ENCODE peak calls at places on chromosomes 6 and 20, in seven cellular contexts. O is mesenchymal stem cell, G is H9, M is H1, U is neuronal stem cell, W is trophoblast cell, K is IMR-90. T is an unnamed sample.

GRCh38 chr20:44695295-44696230 is 19.6 kb upstream of the CCN5 start:
- DNase-seq in O (peak), G (no peak), M (no peak), U (no peak), W (no peak), K (peak), T (no peak)

GRCh38 chr6:130018830-130019795 is 732 bp downstream of the L3MBTL3 start:
- DNase-seq in O (peak), G (peak), M (no peak), U (peak), W (peak), K (peak), T (peak)

GRCh38 chr20:63042448-63043071 is 35.8 kb upstream of the BHLHE23 start:
- DNase-seq in O (no peak), G (no peak), M (no peak), U (no peak), W (no peak), K (no peak), T (no peak)

GRCh38 chr6:124433369-124434064 is 528.7 kb upstream of the RNF217 start:
- DNase-seq in O (no peak), G (no peak), M (no peak), U (no peak), W (no peak), K (no peak), T (no peak)

GRCh38 chr6:156517090-156517489 is 260.1 kb upstream of the ARID1B start:
- DNase-seq in O (peak), G (no peak), M (no peak), U (no peak), W (no peak), K (no peak), T (no peak)

GRCh38 chr6:45558858-45559257 is 181.1 kb upstream of the SUPT3H start:
- DNase-seq in O (no peak), G (no peak), M (no peak), U (no peak), W (no peak), K (no peak), T (no peak)

GRCh38 chr20:42484335-42484734 is 705.4 kb downstream of the PTPRT start:
- DNase-seq in O (no peak), G (no peak), M (no peak), U (no peak), W (no peak), K (no peak), T (no peak)

GRCh38 chr20:46013826-46014516 is 5.3 kb downstream of the MMP9 start:
- DNase-seq in O (peak), G (peak), M (no peak), U (peak), W (peak), K (peak), T (peak)

GRCh38 chr6:38346291-38347079 is 293.2 kb downstream of the BTBD9 start:
- DNase-seq in O (peak), G (no peak), M (no peak), U (no peak), W (no peak), K (peak), T (peak)

GRCh38 chr6:72963946-72964345 is 261.4 kb downstream of the KHDC1L start:
- DNase-seq in O (no peak), G (no peak), M (no peak), U (no peak), W (no peak), K (peak), T (no peak)

GRCh38 chr20:3781153-3781910 is at the start of gene SPEF1:
- DNase-seq in O (peak), G (peak), M (peak), U (peak), W (peak), K (peak), T (peak)

GRCh38 chr6:26383624-26384417 is 913 bp downstream of the BTN2A2 start:
- DNase-seq in O (peak), G (peak), M (no peak), U (no peak), W (no peak), K (peak), T (peak)

GRCh38 chr20:47851774-47852173 is 66.5 kb upstream of the SULF2 start:
- DNase-seq in O (no peak), G (no peak), M (no peak), U (no peak), W (no peak), K (no peak), T (no peak)

GRCh38 chr6:150298029-150298380 is 70.8 kb upstream of the IYD start:
- DNase-seq in O (no peak), G (no peak), M (no peak), U (no peak), W (no peak), K (no peak), T (no peak)

GRCh38 chr20:64228751-64229518 is 26.6 kb upstream of the PCMTD2 start:
- DNase-seq in O (no peak), G (no peak), M (no peak), U (no peak), W (no peak), K (no peak), T (no peak)

GRCh38 chr20:24669701-24670100 is 200.3 kb downstream of the SYNDIG1 start:
- DNase-seq in O (no peak), G (no peak), M (no peak), U (no peak), W (no peak), K (no peak), T (no peak)

GRCh38 chr20:25408890-25409289 is 1.4 kb downstream of the GINS1 start:
- DNase-seq in O (no peak), G (no peak), M (no peak), U (no peak), W (no peak), K (no peak), T (no peak)

GRCh38 chr6:148435386-148435785 is 92.7 kb downstream of the SASH1 start:
- DNase-seq in O (peak), G (no peak), M (no peak), U (no peak), W (peak), K (peak), T (no peak)

GRCh38 chr6:164379786-164380185 is 929.6 kb downstream of the C6orf118 start:
- DNase-seq in O (no peak), G (no peak), M (no peak), U (no peak), W (no peak), K (no peak), T (no peak)

GRCh38 chr20:51311636-51312479 is 230.7 kb downstream of the NFATC2 start:
- DNase-seq in O (peak), G (peak), M (peak), U (no peak), W (peak), K (no peak), T (peak)

GRCh38 chr6:53042112-53042511 is 23.1 kb upstream of the FBXO9 start:
- DNase-seq in O (peak), G (no peak), M (no peak), U (no peak), W (no peak), K (peak), T (no peak)

GRCh38 chr6:35146453-35146852 is 5.3 kb upstream of the TCP11 start:
- DNase-seq in O (peak), G (peak), M (no peak), U (no peak), W (peak), K (peak), T (peak)

GRCh38 chr20:53655909-53656652 is 62.4 kb upstream of the ZNF217 start:
- DNase-seq in O (peak), G (no peak), M (no peak), U (no peak), W (peak), K (peak), T (no peak)

GRCh38 chr20:50281831-50282591 is 91.4 kb downstream of the CEBPB start:
- DNase-seq in O (no peak), G (peak), M (no peak), U (no peak), W (no peak), K (no peak), T (peak)

GRCh38 chr6:62764841-62765240 is 446.4 kb upstream of the FKBP1C start:
- DNase-seq in O (no peak), G (no peak), M (no peak), U (no peak), W (no peak), K (no peak), T (peak)

GRCh38 chr6:116691154-116691553 is 10.1 kb downstream of the KPNA5 start:
- DNase-seq in O (no peak), G (no peak), M (no peak), U (no peak), W (no peak), K (no peak), T (no peak)

GRCh38 chr6:107543088-107543487 is 53.2 kb downstream of the SOBP start:
- DNase-seq in O (no peak), G (no peak), M (no peak), U (no peak), W (no peak), K (no peak), T (no peak)

GRCh38 chr6:93344436-93344835 is 74.9 kb downstream of the EPHA7 start:
- DNase-seq in O (no peak), G (no peak), M (no peak), U (no peak), W (no peak), K (no peak), T (no peak)

GRCh38 chr6:147131728-147132127 is 72.5 kb upstream of the STXBP5 start:
- DNase-seq in O (peak), G (no peak), M (no peak), U (no peak), W (no peak), K (peak), T (peak)

GRCh38 chr6:81476881-81477280 is 275.6 kb downstream of the TENT5A start:
- DNase-seq in O (peak), G (no peak), M (no peak), U (no peak), W (no peak), K (peak), T (no peak)

GRCh38 chr6:144307880-144308279 is 22.7 kb downstream of the UTRN start:
- DNase-seq in O (no peak), G (no peak), M (no peak), U (no peak), W (peak), K (no peak), T (peak)

GRCh38 chr20:33981964-33982363 is 11.7 kb upstream of the RALY start:
- DNase-seq in O (no peak), G (no peak), M (no peak), U (no peak), W (no peak), K (no peak), T (no peak)

GRCh38 chr20:33976959-33977358 is 16.8 kb upstream of the RALY start:
- DNase-seq in O (no peak), G (no peak), M (no peak), U (no peak), W (no peak), K (no peak), T (no peak)

GRCh38 chr20:33979094-33979493 is 14.6 kb upstream of the RALY start:
- DNase-seq in O (no peak), G (no peak), M (no peak), U (no peak), W (no peak), K (no peak), T (no peak)

GRCh38 chr20:33981347-33981746 is 12.4 kb upstream of the RALY start:
- DNase-seq in O (no peak), G (no peak), M (no peak), U (no peak), W (no peak), K (no peak), T (no peak)

DNA sequence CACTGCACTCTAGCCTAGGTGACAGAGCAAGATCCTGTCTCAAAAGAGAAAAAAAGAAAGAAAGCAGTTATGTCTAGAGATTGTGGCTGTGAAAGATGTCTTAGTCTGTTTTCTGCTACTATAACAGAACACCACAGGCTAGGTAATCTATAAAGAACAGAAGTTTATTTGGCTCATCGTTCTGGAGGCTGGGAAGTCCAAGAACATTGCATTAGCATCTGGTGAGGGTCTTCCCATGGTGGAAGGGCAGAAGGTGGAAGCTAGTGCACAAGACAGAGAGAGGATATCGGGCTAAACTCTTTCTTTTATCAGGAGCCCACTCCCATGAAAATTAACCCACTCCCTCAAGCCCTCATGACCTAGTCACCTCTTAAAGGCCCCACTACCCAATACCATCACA is 16.2 kb upstream of the RALY start:
- DNase-seq in O (no peak), G (no peak), M (no peak), U (no peak), W (no peak), K (no peak), T (no peak)
- H3K4ac ChIP-seq in O (no peak), G (no peak), M (no peak), U (no peak), W (no peak), K (no peak), T (no peak)

GRCh38 chr6:65469650-65470049 is 237.4 kb downstream of the EYS start:
- DNase-seq in O (no peak), G (no peak), M (no peak), U (no peak), W (no peak), K (no peak), T (no peak)

GRCh38 chr6:65468307-65468706 is 238.7 kb downstream of the EYS start:
- DNase-seq in O (no peak), G (no peak), M (no peak), U (no peak), W (no peak), K (no peak), T (no peak)
- H2BK5ac ChIP-seq in O (no peak), G (no peak), M (no peak), U (no peak), W (no peak), K (no peak), T (no peak)

GRCh38 chr6:113529191-113529590 is 328.0 kb upstream of the MARCKS start:
- DNase-seq in O (no peak), G (no peak), M (no peak), U (no peak), W (no peak), K (peak), T (no peak)

GRCh38 chr6:113526553-113526952 is 330.6 kb upstream of the MARCKS start:
- DNase-seq in O (no peak), G (no peak), M (no peak), U (no peak), W (no peak), K (no peak), T (no peak)

GRCh38 chr6:113526995-113527394 is 330.1 kb upstream of the MARCKS start:
- DNase-seq in O (no peak), G (no peak), M (no peak), U (no peak), W (no peak), K (no peak), T (no peak)

GRCh38 chr6:113530769-113531168 is 326.4 kb upstream of the MARCKS start:
- DNase-seq in O (peak), G (no peak), M (no peak), U (no peak), W (peak), K (peak), T (no peak)

DNA sequence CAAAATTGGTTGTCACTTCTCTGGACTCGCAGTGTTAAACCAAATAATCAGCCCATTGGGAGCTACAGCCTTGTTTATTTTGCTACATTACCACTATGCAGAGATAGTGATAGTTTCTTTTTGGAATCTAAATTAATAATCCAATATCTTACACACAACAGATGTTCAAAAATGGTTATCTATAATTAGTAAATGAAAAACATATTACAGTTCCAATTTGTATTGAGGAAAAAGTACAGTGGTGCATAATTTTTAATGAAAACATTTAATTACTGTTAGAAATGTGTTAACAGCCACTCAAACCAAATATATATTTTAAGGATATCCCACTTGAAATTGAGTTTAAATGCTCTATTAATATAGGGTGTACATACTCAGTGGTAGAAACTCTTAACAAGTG is 327.3 kb upstream of the MARCKS start:
- DNase-seq in O (no peak), G (no peak), M (no peak), U (no peak), W (no peak), K (no peak), T (no peak)
- H3K4ac ChIP-seq in O (no peak), G (no peak), M (no peak), U (no peak), W (no peak), K (no peak), T (no peak)

DNA sequence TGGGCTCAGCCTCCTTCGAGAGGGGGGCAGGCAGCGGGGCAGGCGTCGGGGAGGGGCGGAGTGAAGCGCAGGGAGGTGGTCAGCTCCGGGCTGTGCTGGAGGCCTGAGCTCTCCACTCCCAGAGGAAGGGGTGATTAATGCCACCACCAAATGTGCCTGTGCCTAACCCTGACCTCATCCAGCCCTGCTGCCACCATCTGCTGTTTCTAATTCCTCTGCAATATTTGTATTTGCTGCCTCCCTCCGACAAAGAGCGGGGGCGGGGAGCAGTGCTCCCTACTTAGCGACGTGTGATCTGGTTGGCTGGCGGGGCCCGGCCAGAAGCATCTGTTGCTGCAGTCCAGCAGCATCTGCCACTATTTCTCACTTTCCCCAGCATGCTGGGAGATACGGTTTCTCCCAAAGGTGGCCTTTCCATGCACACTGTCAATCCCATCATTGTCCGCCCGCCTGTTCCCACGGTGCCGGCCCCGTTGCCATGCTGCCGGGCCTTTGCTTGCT is 47.0 kb downstream of the DLL1 start:
- DNase-seq in O (no peak), G (no peak), M (no peak), U (no peak), W (no peak), K (no peak), T (no peak)
- H2BK5ac ChIP-seq in O (no peak), G (no peak), M (no peak), U (peak), W (no peak), K (no peak), T (no peak)

DNA sequence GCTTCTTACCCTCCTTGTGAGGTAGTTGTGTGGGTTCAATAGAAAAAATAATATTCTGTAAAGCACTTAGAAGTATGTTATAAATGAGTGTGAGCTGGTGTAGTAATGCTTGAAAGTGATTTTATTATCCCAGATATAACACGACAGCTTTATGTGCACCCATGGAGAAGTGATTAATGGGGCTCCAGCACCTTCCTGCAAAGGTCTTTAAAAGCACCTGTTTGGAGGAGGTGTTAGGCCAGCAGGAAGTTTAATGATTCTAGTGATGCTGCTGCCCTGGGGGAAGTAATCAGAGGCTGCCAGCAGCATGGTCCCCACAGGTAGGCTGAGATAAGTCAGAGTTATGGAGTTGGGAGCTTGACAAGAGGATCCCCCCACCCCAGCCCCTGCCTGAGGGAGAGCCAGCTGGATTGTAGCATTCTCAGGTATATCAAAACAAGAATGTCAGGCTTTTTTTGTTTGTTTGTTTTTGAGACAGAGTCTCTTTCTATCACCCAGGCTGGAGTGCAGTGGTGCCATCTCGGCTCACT is 166.3 kb downstream of the PHACTR1 start:
- DNase-seq in O (no peak), G (no peak), M (no peak), U (no peak), W (no peak), K (no peak), T (no peak)
- H3K4ac ChIP-seq in O (no peak), G (no peak), M (no peak), U (no peak), W (no peak), K (no peak), T (no peak)

DNA sequence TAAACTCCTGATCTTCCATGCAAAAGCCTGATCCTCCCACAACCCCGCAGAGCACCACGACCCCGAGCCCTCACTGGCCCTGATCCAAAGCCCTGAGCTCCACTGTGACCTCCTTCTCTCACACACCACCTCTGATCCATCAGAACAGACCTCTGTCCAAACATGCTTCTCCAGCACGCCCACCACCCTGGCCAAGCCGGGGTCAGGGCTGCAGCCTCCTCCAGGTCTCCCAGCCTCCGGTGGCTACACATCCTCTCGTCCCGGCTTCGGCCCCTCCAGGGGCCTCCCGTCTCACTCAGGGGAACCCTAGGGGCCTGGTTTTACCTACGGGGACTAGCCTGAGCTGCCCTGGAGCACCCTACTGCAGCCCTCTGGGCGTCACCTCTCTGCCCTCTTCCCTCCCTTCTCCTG is 49.1 kb downstream of the FOXF2 start:
- DNase-seq in O (no peak), G (no peak), M (no peak), U (no peak), W (no peak), K (no peak), T (no peak)
- H2BK5ac ChIP-seq in O (no peak), G (no peak), M (peak), U (no peak), W (no peak), K (no peak), T (no peak)

DNA sequence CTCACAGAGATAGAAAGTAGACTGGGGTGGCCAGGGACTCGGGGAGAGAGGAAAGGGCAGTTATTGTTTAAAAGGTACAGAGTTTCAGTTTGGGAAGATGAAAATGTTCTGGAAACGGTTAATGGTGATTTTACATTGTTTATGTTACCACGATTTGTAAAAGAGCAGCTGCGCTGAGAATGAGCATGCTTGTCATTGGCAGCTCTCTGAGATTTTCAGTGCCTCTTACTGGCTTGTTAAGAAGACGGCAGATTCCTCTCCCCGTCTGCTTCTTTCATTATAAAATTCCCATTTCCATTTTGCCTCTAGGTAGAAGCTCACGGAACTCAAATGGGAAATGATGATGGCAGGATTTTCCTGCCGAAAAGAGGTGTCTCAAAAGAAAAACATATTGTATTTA is 39.7 kb upstream of the PPP1R3G start:
- DNase-seq in O (no peak), G (no peak), M (no peak), U (no peak), W (no peak), K (peak), T (no peak)
- H3K4ac ChIP-seq in O (no peak), G (no peak), M (no peak), U (no peak), W (no peak), K (no peak), T (no peak)

GRCh38 chr6:167898673-167899311 is 72.1 kb downstream of the AFDN start:
- DNase-seq in O (peak), G (no peak), M (no peak), U (no peak), W (no peak), K (peak), T (peak)
- H2BK5ac ChIP-seq in O (no peak), G (no peak), M (no peak), U (no peak), W (no peak), K (no peak), T (no peak)

GRCh38 chr6:136614994-136615393 is 64.8 kb upstream of the MAP7 start:
- DNase-seq in O (no peak), G (no peak), M (no peak), U (no peak), W (no peak), K (no peak), T (no peak)
- H3K4ac ChIP-seq in O (no peak), G (no peak), M (no peak), U (no peak), W (no peak), K (peak), T (no peak)